ENCODE peak calls at places on chromosome 10, in eight cellular contexts. One of them, this sample, is unnamed.

GRCh38 chr10:129706523-129706922 is 239.5 kb downstream of the MGMT start:
- DNase-seq in transverse colon: no peak
- DNase-seq in spleen: no peak
- DNase-seq in heart right ventricle: no peak
- DNase-seq in ascending aorta: no peak
- DNase-seq in lower lobe of right lung: no peak
- DNase-seq in HFF-Myc: no peak
- DNase-seq in GM23248: no peak
- DNase-seq in this sample: no peak

GRCh38 chr10:59372543-59372942 is 10.2 kb upstream of the FAM13C start:
- DNase-seq in HFF-Myc: no peak
- DNase-seq in spleen: no peak
- DNase-seq in ascending aorta: no peak
- DNase-seq in heart right ventricle: no peak
- DNase-seq in transverse colon: no peak
- DNase-seq in lower lobe of right lung: no peak
- DNase-seq in GM23248: peak
- DNase-seq in this sample: no peak

GRCh38 chr10:103685880-103686669 is 169.3 kb downstream of the SH3PXD2A start:
- DNase-seq in ascending aorta: no peak
- DNase-seq in GM23248: peak
- DNase-seq in lower lobe of right lung: peak
- DNase-seq in HFF-Myc: no peak
- DNase-seq in spleen: peak
- DNase-seq in transverse colon: peak
- DNase-seq in heart right ventricle: peak
- DNase-seq in this sample: peak

GRCh38 chr10:71766717-71767419 is 6.5 kb downstream of the VSIR start:
- DNase-seq in transverse colon: peak
- DNase-seq in spleen: peak
- DNase-seq in lower lobe of right lung: peak
- DNase-seq in heart right ventricle: peak
- DNase-seq in GM23248: peak
- DNase-seq in HFF-Myc: peak
- DNase-seq in ascending aorta: no peak
- DNase-seq in this sample: no peak

GRCh38 chr10:124028700-124029487 is 64.5 kb downstream of the CHST15 start:
- DNase-seq in ascending aorta: no peak
- DNase-seq in GM23248: no peak
- DNase-seq in heart right ventricle: no peak
- DNase-seq in spleen: peak
- DNase-seq in HFF-Myc: no peak
- DNase-seq in transverse colon: no peak
- DNase-seq in lower lobe of right lung: no peak
- DNase-seq in this sample: no peak

GRCh38 chr10:114401195-114401741 is 3.0 kb downstream of the AFAP1L2 start:
- DNase-seq in transverse colon: peak
- DNase-seq in spleen: no peak
- DNase-seq in ascending aorta: no peak
- DNase-seq in lower lobe of right lung: no peak
- DNase-seq in GM23248: peak
- DNase-seq in heart right ventricle: peak
- DNase-seq in HFF-Myc: peak
- DNase-seq in this sample: no peak

GRCh38 chr10:28715246-28715645 is 37.9 kb downstream of the BAMBI start:
- DNase-seq in heart right ventricle: no peak
- DNase-seq in GM23248: no peak
- DNase-seq in spleen: no peak
- DNase-seq in ascending aorta: no peak
- DNase-seq in transverse colon: no peak
- DNase-seq in HFF-Myc: no peak
- DNase-seq in lower lobe of right lung: no peak
- DNase-seq in this sample: no peak

GRCh38 chr10:102408728-102409603 is 9.6 kb downstream of the PSD start:
- DNase-seq in HFF-Myc: no peak
- DNase-seq in ascending aorta: no peak
- DNase-seq in heart right ventricle: no peak
- DNase-seq in lower lobe of right lung: peak
- DNase-seq in GM23248: peak
- DNase-seq in transverse colon: peak
- DNase-seq in spleen: peak
- DNase-seq in this sample: peak

GRCh38 chr10:75401569-75402485 is at the start of gene ZNF503:
- DNase-seq in ascending aorta: peak
- DNase-seq in heart right ventricle: peak
- DNase-seq in GM23248: peak
- DNase-seq in HFF-Myc: peak
- DNase-seq in lower lobe of right lung: peak
- DNase-seq in spleen: peak
- DNase-seq in transverse colon: peak
- DNase-seq in this sample: peak

GRCh38 chr10:90871279-90871760 is 454 bp upstream of the RPP30 start:
- DNase-seq in lower lobe of right lung: no peak
- DNase-seq in ascending aorta: no peak
- DNase-seq in spleen: no peak
- DNase-seq in GM23248: peak
- DNase-seq in transverse colon: peak
- DNase-seq in heart right ventricle: no peak
- DNase-seq in HFF-Myc: no peak
- DNase-seq in this sample: peak

GRCh38 chr10:96324447-96324846 is 20.2 kb downstream of the DNTT start:
- DNase-seq in heart right ventricle: no peak
- DNase-seq in lower lobe of right lung: no peak
- DNase-seq in spleen: no peak
- DNase-seq in transverse colon: no peak
- DNase-seq in GM23248: no peak
- DNase-seq in HFF-Myc: no peak
- DNase-seq in ascending aorta: no peak
- DNase-seq in this sample: no peak

GRCh38 chr10:5234106-5234877 is 37.7 kb downstream of the AKR1C4 start:
- DNase-seq in heart right ventricle: no peak
- DNase-seq in GM23248: peak
- DNase-seq in HFF-Myc: peak
- DNase-seq in transverse colon: peak
- DNase-seq in spleen: no peak
- DNase-seq in lower lobe of right lung: no peak
- DNase-seq in ascending aorta: no peak
- DNase-seq in this sample: no peak

GRCh38 chr10:62681211-62681940 is 123.1 kb upstream of the ADO start:
- DNase-seq in HFF-Myc: no peak
- DNase-seq in transverse colon: peak
- DNase-seq in GM23248: peak
- DNase-seq in ascending aorta: no peak
- DNase-seq in spleen: peak
- DNase-seq in heart right ventricle: no peak
- DNase-seq in lower lobe of right lung: peak
- DNase-seq in this sample: no peak

GRCh38 chr10:20822825-20823224 is 74.3 kb downstream of the NEBL start:
- DNase-seq in ascending aorta: no peak
- DNase-seq in spleen: no peak
- DNase-seq in transverse colon: no peak
- DNase-seq in HFF-Myc: no peak
- DNase-seq in GM23248: no peak
- DNase-seq in lower lobe of right lung: no peak
- DNase-seq in heart right ventricle: no peak
- DNase-seq in this sample: no peak

GRCh38 chr10:133150656-133151055 is 9.4 kb upstream of the KNDC1 start:
- DNase-seq in transverse colon: no peak
- DNase-seq in lower lobe of right lung: peak
- DNase-seq in HFF-Myc: no peak
- DNase-seq in spleen: no peak
- DNase-seq in GM23248: no peak
- DNase-seq in heart right ventricle: no peak
- DNase-seq in ascending aorta: no peak
- DNase-seq in this sample: no peak

GRCh38 chr10:34713875-34714274 is 101.2 kb downstream of the PARD3 start:
- DNase-seq in spleen: no peak
- DNase-seq in GM23248: peak
- DNase-seq in HFF-Myc: no peak
- DNase-seq in heart right ventricle: no peak
- DNase-seq in ascending aorta: no peak
- DNase-seq in lower lobe of right lung: no peak
- DNase-seq in transverse colon: no peak
- DNase-seq in this sample: no peak

DNA sequence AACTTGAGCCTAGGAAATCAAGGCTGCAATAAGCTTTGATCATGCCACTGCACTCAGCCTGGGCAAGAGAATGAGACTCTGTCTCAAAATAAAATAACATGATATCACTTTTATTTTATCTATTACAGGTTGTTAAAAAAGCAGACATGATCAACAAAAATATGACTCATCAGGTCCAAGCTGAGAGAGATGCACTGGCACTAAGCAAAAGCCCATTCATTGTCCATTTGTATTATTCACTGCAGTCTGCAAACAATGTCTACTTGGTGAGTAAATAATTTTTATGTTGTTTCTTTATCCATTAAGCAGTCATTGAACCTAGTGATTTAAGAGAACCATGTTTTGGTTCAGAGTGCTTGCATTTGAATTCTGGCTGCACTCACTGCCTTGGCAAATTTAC is 3.3 kb downstream of the MASTL start:
- DNase-seq in HFF-Myc: no peak
- DNase-seq in heart right ventricle: no peak
- DNase-seq in lower lobe of right lung: no peak
- DNase-seq in transverse colon: no peak
- DNase-seq in spleen: no peak
- DNase-seq in ascending aorta: no peak
- DNase-seq in GM23248: peak
- DNase-seq in this sample: no peak
- H3K4me3 ChIP-seq in HFF-Myc: no peak
- H3K4me3 ChIP-seq in heart right ventricle: no peak
- H3K4me3 ChIP-seq in lower lobe of right lung: no peak
- H3K4me3 ChIP-seq in transverse colon: no peak
- H3K4me3 ChIP-seq in spleen: no peak
- H3K4me3 ChIP-seq in ascending aorta: no peak
- H3K4me3 ChIP-seq in GM23248: no peak
- H3K4me3 ChIP-seq in this sample: no peak

DNA sequence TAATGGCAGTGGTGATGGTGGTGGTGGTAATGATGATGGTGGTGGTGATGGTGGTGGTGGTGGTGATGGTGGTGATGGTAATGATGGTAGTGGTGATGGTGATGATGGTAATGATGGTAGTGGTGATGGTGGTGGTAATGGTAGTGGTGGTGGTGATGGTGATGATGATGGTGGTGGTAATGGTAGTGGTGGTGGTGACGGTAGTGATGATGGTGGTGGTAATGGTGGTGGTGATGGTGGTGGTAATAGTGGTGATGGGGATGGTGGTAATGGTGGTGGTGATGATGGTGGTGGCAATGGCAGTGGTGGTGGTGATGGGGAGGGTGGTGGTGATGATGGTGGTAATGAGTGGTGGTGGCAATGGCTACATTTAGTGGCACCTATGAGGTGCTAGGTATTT is 105.7 kb downstream of the GRK5 start:
- DNase-seq in lower lobe of right lung: no peak
- DNase-seq in ascending aorta: no peak
- DNase-seq in GM23248: no peak
- DNase-seq in heart right ventricle: no peak
- DNase-seq in transverse colon: no peak
- DNase-seq in spleen: no peak
- DNase-seq in HFF-Myc: no peak
- DNase-seq in this sample: no peak
- H3K4me3 ChIP-seq in lower lobe of right lung: no peak
- H3K4me3 ChIP-seq in ascending aorta: no peak
- H3K4me3 ChIP-seq in GM23248: no peak
- H3K4me3 ChIP-seq in heart right ventricle: no peak
- H3K4me3 ChIP-seq in transverse colon: no peak
- H3K4me3 ChIP-seq in spleen: no peak
- H3K4me3 ChIP-seq in HFF-Myc: no peak
- H3K4me3 ChIP-seq in this sample: no peak

DNA sequence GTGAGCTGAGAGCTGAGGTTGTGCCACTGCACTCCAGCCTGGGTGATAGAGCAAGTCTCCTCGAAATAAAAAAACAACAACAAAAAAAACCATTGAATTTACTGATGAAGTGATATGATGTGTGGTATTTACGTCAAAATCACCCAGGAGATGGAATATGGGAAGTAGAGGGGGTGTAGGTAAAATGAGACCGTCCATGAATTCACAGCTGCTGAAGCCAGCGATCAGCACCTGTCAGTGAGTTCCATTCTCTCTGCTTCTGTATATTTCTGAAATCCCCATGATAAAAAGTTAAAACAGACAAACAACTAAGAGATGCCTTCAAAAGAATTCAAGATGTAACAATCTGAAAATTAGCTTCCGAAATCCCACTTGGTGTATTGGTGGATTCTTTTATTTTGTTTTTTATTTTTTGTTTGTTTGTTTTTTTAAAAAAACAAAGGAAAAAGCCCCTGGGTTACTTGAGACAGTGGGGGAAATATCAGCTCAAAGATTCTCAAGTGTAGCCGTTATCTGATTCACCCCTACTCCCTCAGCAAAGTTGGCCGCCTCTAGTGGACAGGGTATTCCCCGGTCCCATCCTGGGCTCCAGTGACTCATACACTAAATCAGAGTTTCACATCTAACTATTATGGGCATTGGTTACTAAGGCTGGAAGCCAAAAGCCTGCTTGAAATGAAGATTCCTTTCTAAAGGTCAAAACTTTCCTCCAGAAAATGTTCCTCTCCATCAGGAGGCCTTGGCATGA is 76.4 kb downstream of the MAP3K8 start:
- DNase-seq in heart right ventricle: no peak
- DNase-seq in transverse colon: peak
- DNase-seq in GM23248: peak
- DNase-seq in HFF-Myc: no peak
- DNase-seq in spleen: no peak
- DNase-seq in ascending aorta: no peak
- DNase-seq in lower lobe of right lung: no peak
- DNase-seq in this sample: no peak
- H3K4me3 ChIP-seq in heart right ventricle: no peak
- H3K4me3 ChIP-seq in transverse colon: no peak
- H3K4me3 ChIP-seq in GM23248: no peak
- H3K4me3 ChIP-seq in HFF-Myc: no peak
- H3K4me3 ChIP-seq in spleen: no peak
- H3K4me3 ChIP-seq in ascending aorta: no peak
- H3K4me3 ChIP-seq in lower lobe of right lung: no peak
- H3K4me3 ChIP-seq in this sample: no peak

GRCh38 chr10:125575843-125576242 is 107.1 kb downstream of the TEX36 start:
- DNase-seq in lower lobe of right lung: no peak
- DNase-seq in GM23248: no peak
- DNase-seq in heart right ventricle: no peak
- DNase-seq in ascending aorta: no peak
- DNase-seq in transverse colon: no peak
- DNase-seq in HFF-Myc: no peak
- DNase-seq in spleen: no peak
- DNase-seq in this sample: no peak
- H3K4me3 ChIP-seq in lower lobe of right lung: no peak
- H3K4me3 ChIP-seq in GM23248: no peak
- H3K4me3 ChIP-seq in heart right ventricle: no peak
- H3K4me3 ChIP-seq in ascending aorta: no peak
- H3K4me3 ChIP-seq in transverse colon: no peak
- H3K4me3 ChIP-seq in HFF-Myc: no peak
- H3K4me3 ChIP-seq in spleen: no peak
- H3K4me3 ChIP-seq in this sample: no peak

DNA sequence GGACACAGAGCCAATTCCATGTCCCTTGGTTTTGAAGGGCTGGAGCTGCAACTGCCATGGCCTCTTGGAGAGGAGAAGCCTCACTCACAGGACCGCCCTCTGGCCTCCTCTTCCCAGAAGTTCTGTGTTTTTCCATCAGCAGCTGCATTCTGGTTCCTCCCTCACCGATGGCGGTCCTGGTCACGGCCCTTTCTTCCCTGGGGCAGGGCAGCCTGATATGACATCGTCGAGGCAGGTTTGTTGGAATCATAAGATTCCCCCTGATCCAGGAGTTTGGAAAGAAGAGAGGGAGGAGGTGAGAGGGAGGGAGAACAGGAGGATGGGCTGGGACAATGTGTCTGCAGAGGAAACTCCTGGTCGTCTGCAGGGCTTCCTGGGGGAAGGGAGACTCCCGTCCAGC is 82.7 kb upstream of the PDZD8 start:
- DNase-seq in lower lobe of right lung: no peak
- DNase-seq in transverse colon: no peak
- DNase-seq in GM23248: peak
- DNase-seq in heart right ventricle: no peak
- DNase-seq in spleen: no peak
- DNase-seq in ascending aorta: no peak
- DNase-seq in HFF-Myc: no peak
- DNase-seq in this sample: no peak
- H3K4me3 ChIP-seq in lower lobe of right lung: no peak
- H3K4me3 ChIP-seq in transverse colon: no peak
- H3K4me3 ChIP-seq in GM23248: no peak
- H3K4me3 ChIP-seq in heart right ventricle: no peak
- H3K4me3 ChIP-seq in spleen: no peak
- H3K4me3 ChIP-seq in ascending aorta: no peak
- H3K4me3 ChIP-seq in HFF-Myc: no peak
- H3K4me3 ChIP-seq in this sample: no peak

This sample was measured in dorsolateral prefrontal cortex.